ENCODE peak calls at places on chromosomes 1 and 21, in six cellular contexts. O, J, N, L, Q and H are unnamed samples. For H3K9me3, the result is how much of the 10 kb centered on the place peaks cover.

GRCh38 chr1:51285055-51285454 is 45.3 kb downstream of the TTC39A start:
- DNase-seq in J (no peak), N (no peak), Q (no peak), O (no peak), L (no peak), H (no peak)

GRCh38 chr1:156911587-156912298 is 8.7 kb upstream of the LRRC71 start:
- DNase-seq in J (no peak), N (no peak), O (no peak), L (no peak), Q (no peak), H (no peak)

GRCh38 chr1:226702957-226703831 is 35.9 kb downstream of the ITPKB start:
- DNase-seq in N (no peak), O (peak), Q (peak), J (peak), L (peak), H (peak)

GRCh38 chr21:35512321-35512720 is 463.2 kb upstream of the RUNX1 start:
- DNase-seq in Q (no peak), N (no peak), L (no peak), J (no peak), O (no peak), H (no peak)

GRCh38 chr1:27528701-27529637 is 39.0 kb upstream of the WASF2 start:
- DNase-seq in O (peak), J (peak), L (peak), Q (no peak), N (no peak), H (peak)

GRCh38 chr1:214648776-214649175 is 45.8 kb downstream of the CENPF start:
- DNase-seq in N (no peak), L (no peak), Q (no peak), J (no peak), O (no peak), H (no peak)

GRCh38 chr1:185358957-185359356 is 41.9 kb upstream of the IVNS1ABP start:
- DNase-seq in J (no peak), O (no peak), N (no peak), Q (no peak), L (no peak), H (no peak)

GRCh38 chr1:172726740-172727139 is 67.8 kb downstream of the FASLG start:
- DNase-seq in J (no peak), N (no peak), Q (no peak), O (no peak), L (no peak), H (no peak)

GRCh38 chr21:38861006-38861405 is 55.3 kb downstream of the ETS2 start:
- DNase-seq in N (peak), L (no peak), O (no peak), J (no peak), Q (no peak), H (no peak)

GRCh38 chr1:93690341-93690740 is 8.7 kb upstream of the BCAR3 start:
- DNase-seq in J (no peak), O (no peak), Q (no peak), L (no peak), N (no peak), H (no peak)

GRCh38 chr1:201085902-201086735 is 26.1 kb downstream of the CACNA1S start:
- DNase-seq in Q (no peak), O (peak), L (no peak), J (peak), N (no peak), H (peak)

GRCh38 chr1:228765543-228765942 is 30.3 kb downstream of the RHOU start:
- DNase-seq in L (no peak), O (no peak), N (no peak), Q (no peak), J (peak), H (no peak)

GRCh38 chr1:65791396-65791795 is 1.3 kb upstream of the PDE4B start:
- DNase-seq in J (no peak), L (no peak), N (no peak), O (no peak), Q (no peak), H (no peak)

GRCh38 chr1:168774241-168774640 is 45.2 kb upstream of the DPT start:
- DNase-seq in J (peak), O (peak), L (no peak), Q (no peak), N (no peak), H (peak)

GRCh38 chr1:92081031-92081430 is 886 bp downstream of the BTBD8 start:
- DNase-seq in Q (no peak), O (no peak), N (no peak), J (no peak), L (no peak), H (no peak)

GRCh38 chr1:94160811-94161210 is 39.9 kb upstream of the ABCA4 start:
- DNase-seq in J (no peak), O (no peak), N (no peak), Q (no peak), L (no peak), H (no peak)

GRCh38 chr1:59617418-59617817 is 197.3 kb upstream of the HOOK1 start:
- DNase-seq in N (no peak), Q (no peak), O (no peak), L (no peak), J (no peak), H (no peak)

GRCh38 chr1:218351617-218352438 is 6.7 kb downstream of the TGFB2 start:
- DNase-seq in O (no peak), L (no peak), Q (no peak), N (no peak), J (no peak), H (peak)

GRCh38 chr1:63593887-63594617 is 841 bp downstream of the PGM1 start:
- DNase-seq in O (peak), Q (peak), J (peak), N (no peak), L (peak), H (peak)

GRCh38 chr1:204991342-204991844 is 51.6 kb upstream of the CNTN2 start:
- DNase-seq in O (no peak), J (no peak), Q (no peak), L (no peak), N (no peak), H (no peak)

GRCh38 chr1:180173451-180173850 is 18.8 kb downstream of the QSOX1 start:
- DNase-seq in O (no peak), L (no peak), J (no peak), N (no peak), Q (peak), H (peak)

GRCh38 chr21:40176732-40177131 is 309.5 kb downstream of the PCP4 start:
- DNase-seq in L (no peak), J (no peak), O (no peak), Q (no peak), N (no peak), H (no peak)

GRCh38 chr21:41573902-41574690 is 66.1 kb upstream of the TMPRSS2 start:
- DNase-seq in J (peak), Q (no peak), O (no peak), N (no peak), L (no peak), H (no peak)

GRCh38 chr1:225880210-225880584 is 2.0 kb downstream of the TMEM63A start:
- DNase-seq in O (no peak), L (no peak), Q (no peak), N (no peak), J (peak), H (peak)

GRCh38 chr1:79262745-79263258 is 256.3 kb upstream of the ADGRL4 start:
- DNase-seq in N (no peak), L (no peak), J (no peak), Q (no peak), O (no peak), H (no peak)

GRCh38 chr1:17119744-17120482 is 662 bp upstream of the PADI2 start:
- DNase-seq in J (no peak), L (no peak), N (no peak), Q (no peak), O (no peak), H (no peak)

GRCh38 chr1:19074361-19074901 is 118.0 kb upstream of the IFFO2 start:
- DNase-seq in Q (no peak), L (peak), J (no peak), N (no peak), O (no peak), H (no peak)

GRCh38 chr21:18495553-18495952 is 92.0 kb upstream of the TMPRSS15 start:
- DNase-seq in N (no peak), J (no peak), O (no peak), Q (no peak), L (no peak), H (no peak)

GRCh38 chr1:117599822-117600221 is 6.0 kb upstream of the TENT5C start:
- DNase-seq in N (no peak), O (no peak), J (peak), Q (peak), L (no peak), H (peak)

DNA sequence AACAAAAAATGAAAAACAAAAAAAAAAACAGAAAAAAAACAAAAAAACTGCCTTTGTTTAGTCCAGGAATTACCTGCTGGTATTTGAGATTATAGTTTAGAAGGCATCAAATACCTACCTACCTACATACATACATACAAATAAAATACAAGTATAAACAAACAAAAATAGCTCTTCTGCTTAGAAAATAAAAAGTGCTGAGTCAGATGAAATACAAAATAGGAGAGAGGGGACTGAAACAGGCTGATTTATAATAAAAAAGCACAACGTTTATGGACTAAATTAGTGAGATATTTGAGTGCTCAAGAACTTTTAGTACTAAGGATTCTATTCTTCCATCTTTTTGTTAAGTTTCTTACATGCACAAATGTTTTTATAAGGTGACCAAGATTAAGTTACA is 980.8 kb downstream of the PLA2G4A start:
- DNase-seq in L (no peak), O (no peak), Q (no peak), J (no peak), N (no peak), H (no peak)
- H3K9me3 ChIP-seq in L (under half), O (under half), Q (under half), J (under half), N (under half), H (under half)

DNA sequence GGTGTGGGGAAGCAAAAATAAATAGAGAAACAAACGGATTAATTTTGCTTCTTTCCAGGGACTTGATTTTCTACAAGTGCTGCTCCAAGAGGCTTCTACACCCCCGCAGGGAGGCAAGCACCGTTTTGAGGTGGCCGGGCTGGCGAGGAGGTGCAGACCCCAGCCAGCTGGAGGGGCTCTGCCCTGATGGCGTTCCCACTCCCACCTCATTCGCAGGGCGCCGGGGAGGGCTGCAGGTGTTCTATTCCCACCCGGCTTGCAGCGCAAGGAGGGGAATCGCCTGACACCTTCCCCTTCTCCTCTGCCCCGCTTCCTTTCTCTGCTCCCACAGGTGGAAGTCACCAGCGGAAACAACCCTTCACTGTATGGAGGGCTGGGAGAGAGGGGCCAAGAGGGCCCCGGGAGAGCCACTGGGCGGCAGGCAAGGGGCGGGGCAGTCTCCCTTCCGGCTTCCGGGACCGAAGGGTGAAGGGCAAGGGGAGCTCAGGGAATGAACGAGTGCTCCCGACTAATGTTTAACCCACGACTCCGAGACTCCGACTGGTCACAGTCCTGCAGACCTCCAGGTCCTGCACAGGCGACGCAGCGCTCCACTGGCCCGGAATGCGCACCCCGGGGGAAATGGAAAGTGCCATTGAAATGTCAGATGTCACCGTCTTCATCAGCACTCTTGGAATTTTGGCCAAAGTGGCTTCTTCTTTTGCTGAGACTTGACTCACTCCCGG is 29.1 kb downstream of the TEX35 start:
- DNase-seq in L (no peak), O (peak), N (no peak), J (peak), Q (peak), H (no peak)
- TF ChIP-seq POLR2A in L (no peak), O (no peak), N (no peak), J (peak), Q (no peak), H (no peak)

DNA sequence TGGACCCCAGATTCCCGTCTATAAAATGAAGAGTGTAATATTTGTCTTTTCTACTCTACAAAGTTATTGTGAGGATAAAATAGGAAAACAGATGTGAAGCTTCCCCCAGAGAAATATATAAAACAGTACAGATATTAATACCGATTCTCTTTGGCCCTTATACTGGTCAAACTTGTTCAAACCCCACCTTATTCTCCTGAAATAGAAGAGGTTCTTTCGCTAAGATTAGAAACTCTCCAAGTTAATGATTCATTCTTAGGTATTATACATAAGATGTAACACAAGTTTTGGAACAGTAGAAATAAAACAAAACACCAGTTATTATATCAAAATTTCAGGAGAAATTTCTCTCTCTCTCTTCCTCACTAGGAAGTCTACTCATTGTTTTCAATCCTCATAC is 852.4 kb upstream of the ADAMTS5 start:
- DNase-seq in L (no peak), N (no peak), O (no peak), Q (no peak), J (no peak), H (no peak)
- H3K9me3 ChIP-seq in L (under half), N (under half), O (under half), Q (under half), J (under half), H (under half)

GRCh38 chr1:202926578-202927491 is at the start of gene KLHL12:
- DNase-seq in O (peak), N (peak), Q (peak), L (peak), J (peak), H (peak)
- TF ChIP-seq POLR2A in O (peak), N (peak), Q (peak), L (peak), J (peak), H (peak)

DNA sequence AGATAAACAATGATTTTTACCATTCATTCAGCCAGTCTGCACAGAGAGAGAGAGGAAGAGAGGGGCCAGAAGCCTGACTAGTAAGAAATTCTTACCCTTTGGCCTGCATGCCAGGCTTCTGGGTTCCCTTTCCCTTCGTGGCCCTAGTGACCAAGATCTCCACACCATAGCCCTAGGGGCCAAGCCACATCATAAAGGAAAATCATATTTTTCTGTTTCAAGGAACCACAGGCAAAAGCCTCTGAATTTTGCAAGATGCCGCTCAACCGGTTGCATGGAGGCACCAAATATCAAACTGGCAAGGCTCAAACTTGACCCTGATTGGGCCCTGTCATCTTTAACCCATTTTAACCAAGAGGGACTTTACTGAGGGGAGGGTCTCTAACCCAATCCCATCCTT is 103.1 kb upstream of the SOX13 start:
- DNase-seq in L (no peak), Q (no peak), O (no peak), N (no peak), J (no peak), H (no peak)
- H3K9me3 ChIP-seq in L (under half), Q (under half), O (under half), N (under half), J (under half), H (under half)